ENCODE peak calls at places on chromosomes 16 and 17, in five cellular contexts. L is neuronal stem cell, P is H9, H is mesenchymal stem cell, Z is H1. G is an unnamed sample.

GRCh38 chr17:5241861-5242671 is 7.4 kb upstream of the SCIMP start:
- DNase-seq in L (no peak), P (no peak), H (no peak), Z (no peak), G (no peak)

GRCh38 chr16:61681673-61682072 is 354.6 kb downstream of the CDH8 start:
- DNase-seq in L (no peak), P (no peak), H (no peak), Z (no peak), G (no peak)

GRCh38 chr16:57652695-57653471 is 15.2 kb upstream of the ADGRG3 start:
- DNase-seq in L (no peak), P (no peak), H (no peak), Z (no peak), G (no peak)

GRCh38 chr16:30351586-30352419 is 3.3 kb downstream of the CD2BP2 start:
- DNase-seq in L (no peak), P (no peak), H (no peak), Z (no peak), G (no peak)

GRCh38 chr16:57256601-57257395 is 11.7 kb downstream of the ARL2BP start:
- DNase-seq in L (no peak), P (no peak), H (no peak), Z (no peak), G (no peak)

GRCh38 chr17:21058098-21058893 is 15.5 kb upstream of the USP22 start:
- DNase-seq in L (no peak), P (peak), H (peak), Z (no peak), G (no peak)

GRCh38 chr16:85275533-85276249 is 163.4 kb upstream of the CIBAR2 start:
- DNase-seq in L (peak), P (peak), H (peak), Z (peak), G (peak)

GRCh38 chr17:63843387-63844292 is 1.2 kb upstream of the SMARCD2 start:
- DNase-seq in L (no peak), P (no peak), H (peak), Z (no peak), G (peak)

GRCh38 chr16:27800817-27801216 is 250.9 kb downstream of the KATNIP start:
- DNase-seq in L (no peak), P (no peak), H (no peak), Z (no peak), G (no peak)

GRCh38 chr16:27699540-27699939 is 149.6 kb downstream of the KATNIP start:
- DNase-seq in L (no peak), P (peak), H (no peak), Z (no peak), G (no peak)

GRCh38 chr16:58306327-58306726 is 11.5 kb upstream of the PRSS54 start:
- DNase-seq in L (no peak), P (no peak), H (peak), Z (no peak), G (peak)

GRCh38 chr16:680967-681745 is 946 bp downstream of the STUB1 start:
- DNase-seq in L (no peak), P (no peak), H (peak), Z (peak), G (peak)

GRCh38 chr17:80269405-80269807 is 8.8 kb downstream of the RNF213 start:
- DNase-seq in L (no peak), P (no peak), H (no peak), Z (no peak), G (no peak)

GRCh38 chr17:31371511-31372097 is 19.9 kb upstream of the RAB11FIP4 start:
- DNase-seq in L (no peak), P (no peak), H (peak), Z (no peak), G (peak)

GRCh38 chr17:32878211-32878610 is 1.3 kb upstream of the MYO1D start:
- DNase-seq in L (no peak), P (no peak), H (no peak), Z (no peak), G (no peak)

GRCh38 chr17:1147664-1148063 is 32.1 kb downstream of the ABR start:
- DNase-seq in L (peak), P (peak), H (peak), Z (peak), G (no peak)

GRCh38 chr17:80109713-80110446 is 8.5 kb downstream of the GAA start:
- DNase-seq in L (no peak), P (no peak), H (no peak), Z (no peak), G (peak)

GRCh38 chr16:14202697-14203096 is 131.6 kb downstream of the MRTFB start:
- DNase-seq in L (no peak), P (no peak), H (peak), Z (no peak), G (no peak)

GRCh38 chr17:18950944-18951905 is 740 bp upstream of the SLC5A10 start:
- DNase-seq in L (no peak), P (no peak), H (no peak), Z (no peak), G (peak)

GRCh38 chr17:32514587-32514986 is 27.8 kb downstream of the CDK5R1 start:
- DNase-seq in L (no peak), P (no peak), H (no peak), Z (no peak), G (no peak)

GRCh38 chr17:42783062-42783777 is 2.8 kb downstream of the WNK4 start:
- DNase-seq in L (no peak), P (no peak), H (peak), Z (no peak), G (peak)

GRCh38 chr16:65958096-65958495 is 408.4 kb upstream of the CDH5 start:
- DNase-seq in L (no peak), P (no peak), H (no peak), Z (no peak), G (no peak)
- H2BK12ac ChIP-seq in L (no peak), P (no peak), H (no peak), Z (no peak), G (no peak)

GRCh38 chr17:29524692-29525091 is 42.1 kb downstream of the ABHD15 start:
- DNase-seq in L (no peak), P (no peak), H (no peak), Z (no peak), G (no peak)
- H2BK12ac ChIP-seq in L (no peak), P (no peak), H (no peak), Z (no peak), G (no peak)

GRCh38 chr17:9054146-9054545 is 32.8 kb downstream of the NTN1 start:
- DNase-seq in L (no peak), P (peak), H (no peak), Z (peak), G (peak)
- H2BK12ac ChIP-seq in L (no peak), P (no peak), H (no peak), Z (peak), G (no peak)

GRCh38 chr17:79019260-79019630 is 4.7 kb upstream of the C1QTNF1 start:
- DNase-seq in L (no peak), P (no peak), H (no peak), Z (no peak), G (no peak)
- H2BK12ac ChIP-seq in L (no peak), P (no peak), H (no peak), Z (no peak), G (no peak)

DNA sequence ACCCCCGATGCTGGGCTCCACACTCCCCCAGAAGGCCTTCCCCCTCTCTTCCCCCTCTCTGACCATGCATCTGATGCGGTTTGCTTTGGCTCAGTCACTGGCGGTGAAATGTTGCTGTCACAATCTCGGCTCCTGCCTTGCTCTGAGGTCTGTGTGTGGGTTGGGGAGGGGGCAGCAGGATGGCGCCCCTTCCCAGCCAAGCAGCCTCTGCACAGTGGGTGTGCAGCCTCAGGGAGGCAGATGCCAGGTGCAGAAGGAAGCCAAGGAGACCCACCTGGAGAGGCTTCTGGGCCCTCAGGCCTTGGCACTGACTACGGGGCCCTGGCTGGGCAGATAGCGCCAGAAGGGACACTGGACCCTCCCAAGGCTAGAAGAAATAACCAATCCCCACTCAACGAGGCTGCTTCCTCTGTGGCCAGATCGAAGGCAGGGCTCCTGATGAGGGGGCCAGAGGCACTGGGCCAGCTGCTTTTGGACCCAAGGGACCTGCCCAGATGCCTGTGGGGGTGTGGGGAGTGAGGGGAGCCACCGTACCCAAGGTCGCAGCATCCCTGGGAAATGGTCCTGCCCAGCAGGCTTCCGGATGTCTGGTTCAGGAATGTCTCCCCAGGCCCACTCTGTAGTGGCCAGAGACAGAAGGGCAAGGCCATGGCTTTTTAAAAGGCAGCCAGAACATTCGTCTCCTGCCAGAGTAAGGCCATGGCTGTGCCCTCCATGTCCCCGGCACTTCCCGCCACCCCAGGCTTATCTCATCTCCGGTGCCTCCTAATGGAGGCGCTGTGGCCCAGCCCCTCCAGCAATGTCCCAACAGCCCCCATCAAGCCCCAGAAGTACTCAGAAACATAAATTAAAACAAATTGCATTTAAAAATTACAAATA is 43.4 kb upstream of the SLC38A10 start:
- DNase-seq in L (no peak), P (peak), H (no peak), Z (peak), G (no peak)
- H2BK12ac ChIP-seq in L (peak), P (no peak), H (no peak), Z (peak), G (no peak)

GRCh38 chr17:8492121-8492520 is 56.4 kb downstream of the NDEL1 start:
- DNase-seq in L (no peak), P (no peak), H (no peak), Z (no peak), G (no peak)
- H2BK12ac ChIP-seq in L (no peak), P (no peak), H (no peak), Z (no peak), G (no peak)

GRCh38 chr16:88312732-88313131 is 70.0 kb upstream of the ZNF469 start:
- DNase-seq in L (no peak), P (no peak), H (no peak), Z (no peak), G (no peak)

GRCh38 chr16:88308441-88309173 is 74.2 kb upstream of the ZNF469 start:
- DNase-seq in L (no peak), P (no peak), H (no peak), Z (no peak), G (no peak)

GRCh38 chr16:88309174-88309904 is 73.4 kb upstream of the ZNF469 start:
- DNase-seq in L (no peak), P (no peak), H (no peak), Z (no peak), G (no peak)

GRCh38 chr16:88310796-88311605 is 71.8 kb upstream of the ZNF469 start:
- DNase-seq in L (no peak), P (no peak), H (no peak), Z (no peak), G (no peak)

GRCh38 chr16:88309905-88310259 is 72.9 kb upstream of the ZNF469 start:
- DNase-seq in L (no peak), P (no peak), H (no peak), Z (no peak), G (no peak)
- H2BK12ac ChIP-seq in L (no peak), P (no peak), H (peak), Z (no peak), G (no peak)

GRCh38 chr16:12271006-12271405 is 294.5 kb downstream of the SNX29 start:
- DNase-seq in L (peak), P (peak), H (peak), Z (peak), G (peak)
- H2BK12ac ChIP-seq in L (no peak), P (no peak), H (no peak), Z (no peak), G (no peak)

G was measured in trophoblast cell.